ENCODE peak calls at places on chromosomes 16 and 17, in five cellular contexts. N is HEK293T; H is stimulated activated CD8-positive, alpha-beta memory T cell treated with anti-CD3 and anti-CD28 coated beads, Interleukin-2, amount 100 ng/mL, for 48 hours; T is stimulated activated CD4-positive, alpha-beta T cell treated with anti-CD3 and anti-CD28 coated beads, TNF-alpha, amount 100 ng/mL, for 48 hours; Q is activated CD4-positive, CD25-positive, alpha-beta regulatory T cell. D is an unnamed sample.

GRCh38 chr16:20944861-20945390 is 44.4 kb downstream of the LYRM1 start:
- DNase-seq in N (no peak), H (peak; percentile 43), T (peak; percentile 68), Q (no peak), D (no peak)

GRCh38 chr16:15450624-15451023 is 16.2 kb downstream of the BMERB1 start:
- DNase-seq in N (no peak), H (no peak), T (no peak), Q (no peak), D (no peak)

GRCh38 chr17:82808921-82809905 is 30.6 kb downstream of the ZNF750 start:
- DNase-seq in N (no peak), H (no peak), T (no peak), Q (no peak), D (no peak)

GRCh38 chr17:39235555-39236221 is 9.9 kb upstream of the STAC2 start:
- DNase-seq in N (peak; percentile 80), H (peak; percentile 41), T (peak; percentile 44), Q (no peak), D (no peak)

GRCh38 chr17:27236710-27237315 is 57.1 kb upstream of the WSB1 start:
- DNase-seq in N (peak; percentile 32), H (peak; percentile 68), T (peak; percentile 43), Q (peak; percentile 40), D (no peak)

GRCh38 chr17:30517786-30518185 is 40.6 kb downstream of the GOSR1 start:
- DNase-seq in N (no peak), H (no peak), T (no peak), Q (no peak), D (no peak)

GRCh38 chr17:45314761-45315549 is 1.9 kb downstream of the MAP3K14 start:
- DNase-seq in N (no peak), H (no peak), T (no peak), Q (no peak), D (no peak)

GRCh38 chr16:68033101-68033500 is 10.0 kb downstream of the DUS2 start:
- DNase-seq in N (no peak), H (no peak), T (no peak), Q (no peak), D (no peak)

GRCh38 chr16:51907680-51908079 is 639.3 kb downstream of the TOX3 start:
- DNase-seq in N (no peak), H (no peak), T (no peak), Q (no peak), D (no peak)

GRCh38 chr17:30380643-30381419 is 2.1 kb downstream of the CPD start:
- DNase-seq in N (no peak), H (no peak), T (no peak), Q (no peak), D (no peak)

GRCh38 chr16:31664683-31665482 is 137.2 kb downstream of the AHSP start:
- DNase-seq in N (no peak), H (no peak), T (no peak), Q (no peak), D (no peak)

GRCh38 chr16:55264949-55265348 is 59.1 kb upstream of the IRX6 start:
- DNase-seq in N (no peak), H (no peak), T (no peak), Q (no peak), D (no peak)

GRCh38 chr16:82384017-82384416 is 214.0 kb upstream of the MPHOSPH6 start:
- DNase-seq in N (no peak), H (no peak), T (no peak), Q (no peak), D (no peak)

GRCh38 chr16:47849736-47850135 is 306.1 kb downstream of the ABCC12 start:
- DNase-seq in N (no peak), H (no peak), T (no peak), Q (no peak), D (no peak)

GRCh38 chr16:1826691-1827573 is at the start of the genes FAHD1 and HAGH:
- DNase-seq in N (peak; percentile 97), H (peak; percentile 86), T (peak; percentile 78), Q (peak; percentile 77), D (peak; percentile 96)

GRCh38 chr17:61455754-61456681 is 3.8 kb downstream of the TBX4 start:
- DNase-seq in N (no peak), H (no peak), T (no peak), Q (no peak), D (no peak)

GRCh38 chr16:19282101-19282500 is 3.4 kb upstream of the CLEC19A start:
- DNase-seq in N (no peak), H (no peak), T (no peak), Q (no peak), D (no peak)

GRCh38 chr16:75043175-75043937 is 44.5 kb downstream of the ZNRF1 start:
- DNase-seq in N (no peak), H (no peak), T (no peak), Q (no peak), D (no peak)

GRCh38 chr16:88633684-88634140 is 4.7 kb upstream of the IL17C start:
- DNase-seq in N (no peak), H (peak; percentile 43), T (no peak), Q (no peak), D (no peak)

GRCh38 chr17:18981642-18982424 is 22.7 kb downstream of the FAM83G start:
- DNase-seq in N (peak; percentile 56), H (no peak), T (no peak), Q (no peak), D (no peak)

GRCh38 chr17:67216544-67217320 is 28.3 kb downstream of the HELZ start:
- DNase-seq in N (no peak), H (no peak), T (no peak), Q (no peak), D (no peak)

GRCh38 chr17:2634361-2634960 is 41.0 kb downstream of the PAFAH1B1 start:
- DNase-seq in N (no peak), H (no peak), T (no peak), Q (no peak), D (no peak)

GRCh38 chr17:74922694-74923537 is at the start of gene USH1G:
- DNase-seq in N (peak; percentile 77), H (no peak), T (no peak), Q (no peak), D (no peak)

D was measured in mesothelial cell of epicardium.